ENCODE peak calls at places on chromosome 10, in four cellular contexts. L, R, M and J are unnamed samples.

GRCh38 chr10:86139066-86139657 is 227.4 kb downstream of the GRID1 start:
- DNase-seq in R (peak), M (no peak), L (peak), J (peak)

GRCh38 chr10:132710746-132711617 is 75.0 kb downstream of the NKX6-2 start:
- DNase-seq in L (no peak), M (no peak), R (no peak), J (no peak)

GRCh38 chr10:13056461-13057077 is 43.4 kb upstream of the OPTN start:
- DNase-seq in M (no peak), L (peak), R (peak), J (no peak)

GRCh38 chr10:74021248-74022055 is 23.5 kb downstream of the VCL start:
- DNase-seq in L (no peak), M (no peak), R (peak), J (no peak)

GRCh38 chr10:122655524-122656307 is 43.9 kb downstream of the C10orf120 start:
- DNase-seq in R (no peak), M (no peak), L (no peak), J (no peak)

GRCh38 chr10:13865758-13866491 is 279.2 kb downstream of the PRPF18 start:
- DNase-seq in L (peak), R (no peak), M (no peak), J (no peak)

GRCh38 chr10:74936577-74937445 is 110.4 kb downstream of the KAT6B start:
- DNase-seq in M (no peak), L (no peak), R (no peak), J (no peak)

GRCh38 chr10:105149371-105149871 is 508.3 kb downstream of the SORCS3 start:
- DNase-seq in L (no peak), M (no peak), R (no peak), J (no peak)

GRCh38 chr10:119139464-119140067 is 25.9 kb downstream of the SFXN4 start:
- DNase-seq in R (peak), L (peak), M (no peak), J (peak)

GRCh38 chr10:70441877-70442205 is 360 bp upstream of the NODAL start:
- DNase-seq in M (no peak), R (no peak), L (no peak), J (no peak)

GRCh38 chr10:5625992-5626777 is 40.2 kb downstream of the ASB13 start:
- DNase-seq in L (no peak), R (no peak), M (no peak), J (no peak)

GRCh38 chr10:52644678-52645434 is 127.7 kb downstream of the MBL2 start:
- DNase-seq in L (peak), R (peak), M (no peak), J (peak)

GRCh38 chr10:113438660-113439059 is 114.2 kb upstream of the HABP2 start:
- DNase-seq in L (no peak), M (no peak), R (no peak), J (no peak)

GRCh38 chr10:86846088-86846487 is 89.7 kb downstream of the BMPR1A start:
- DNase-seq in L (no peak), R (no peak), M (no peak), J (no peak)

GRCh38 chr10:3140280-3140679 is 32.3 kb downstream of the PITRM1 start:
- DNase-seq in M (no peak), L (no peak), R (no peak), J (no peak)

GRCh38 chr10:22479419-22479818 is 134.1 kb downstream of the SPAG6 start:
- DNase-seq in M (no peak), R (peak), L (no peak), J (no peak)

GRCh38 chr10:114258274-114258840 is 19.3 kb downstream of the VWA2 start:
- DNase-seq in R (no peak), M (no peak), L (no peak), J (no peak)

GRCh38 chr10:10233256-10233655 is 784.4 kb upstream of the CELF2 start:
- DNase-seq in L (no peak), R (no peak), M (no peak), J (no peak)

GRCh38 chr10:62058896-62059423 is 157.5 kb downstream of the ARID5B start:
- DNase-seq in R (no peak), M (no peak), L (no peak), J (no peak)

GRCh38 chr10:26573674-26574073 is 123.8 kb upstream of the PDSS1 start:
- DNase-seq in R (no peak), L (no peak), M (no peak), J (no peak)

GRCh38 chr10:95391570-95392249 is 100.9 kb upstream of the PDLIM1 start:
- DNase-seq in L (peak), R (peak), M (no peak), J (no peak)

GRCh38 chr10:99945286-99945685 is 64.5 kb downstream of the DNMBP start:
- DNase-seq in M (no peak), R (no peak), L (peak), J (no peak)

GRCh38 chr10:49089789-49090595 is 25.3 kb downstream of the VSTM4 start:
- DNase-seq in R (no peak), L (no peak), M (no peak), J (no peak)

GRCh38 chr10:58531084-58531695 is 18.5 kb downstream of the BICC1 start:
- DNase-seq in L (no peak), R (peak), M (peak), J (peak)

DNA sequence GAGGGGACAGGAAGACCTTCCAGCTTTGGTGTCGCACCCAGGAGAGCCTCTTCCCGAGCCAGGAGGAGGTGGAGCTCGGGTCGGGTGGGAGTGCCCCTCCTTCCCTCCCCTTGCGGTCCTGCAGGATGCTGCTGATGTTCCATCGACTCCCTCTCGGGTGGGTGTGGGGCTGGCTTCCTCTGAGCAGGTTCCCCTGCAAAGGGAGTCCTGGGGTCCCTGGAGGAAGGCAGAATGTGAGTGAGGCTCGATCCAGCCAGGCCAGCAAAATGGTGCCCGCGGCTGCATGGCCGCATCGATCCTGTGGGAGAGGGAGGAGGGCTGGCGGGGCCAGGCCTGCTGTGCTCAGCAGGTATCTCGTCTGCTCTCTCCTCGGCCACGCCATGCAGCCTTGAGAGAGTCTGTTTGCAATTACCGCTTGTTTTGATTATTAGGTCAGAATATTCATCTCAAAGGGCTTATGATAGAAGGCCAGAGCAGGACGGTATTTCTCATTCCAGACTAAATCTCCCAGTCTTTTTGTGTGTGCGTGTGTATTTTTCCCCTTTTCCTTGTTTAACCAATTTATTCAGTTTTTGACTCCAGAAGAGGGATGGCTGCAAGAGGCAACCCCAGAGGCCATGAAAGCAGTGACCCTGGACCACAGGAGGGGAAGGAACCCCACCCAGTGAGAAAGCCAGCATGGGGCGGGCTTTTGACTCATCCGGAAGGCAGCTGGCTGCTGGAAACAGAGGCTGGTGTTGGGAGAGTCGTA is 137.3 kb upstream of the ZMIZ1 start:
- DNase-seq in L (no peak), M (no peak), R (no peak), J (no peak)
- TF ChIP-seq CHD4 in L (no peak), M (no peak), R (no peak), J (no peak)

DNA sequence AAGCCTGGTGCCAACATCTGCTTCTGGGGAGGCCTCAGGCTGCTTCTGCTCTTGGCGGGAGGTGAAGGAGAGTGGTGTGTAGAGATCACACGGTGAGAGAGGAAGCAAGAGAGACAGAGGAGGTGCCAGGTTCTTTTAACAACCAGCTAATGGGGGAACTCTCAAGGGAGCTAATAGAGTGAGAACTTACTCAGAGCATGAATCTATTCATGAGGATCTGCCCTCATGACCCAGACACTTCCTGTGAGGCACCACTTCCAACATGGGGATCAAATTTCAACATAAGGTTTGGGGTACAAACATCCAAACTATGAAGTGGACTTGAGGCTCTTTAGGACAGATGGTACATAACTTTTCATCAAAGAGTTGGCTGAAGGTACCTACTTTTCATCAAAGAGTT is 5.1 kb upstream of the ZNF32 start:
- DNase-seq in M (no peak), R (no peak), L (no peak), J (no peak)
- TF ChIP-seq CHD4 in M (no peak), R (no peak), L (no peak), J (no peak)

GRCh38 chr10:69351589-69351988 is 65.1 kb downstream of the TACR2 start:
- DNase-seq in R (no peak), M (no peak), L (no peak), J (no peak)

GRCh38 chr10:69346776-69347175 is 68.5 kb downstream of the HK1 start:
- DNase-seq in M (no peak), L (no peak), R (no peak), J (no peak)

GRCh38 chr10:69349542-69349888 is 67.2 kb downstream of the TACR2 start:
- DNase-seq in R (no peak), L (no peak), M (no peak), J (no peak)

GRCh38 chr10:69345890-69346474 is 67.7 kb downstream of the HK1 start:
- DNase-seq in L (no peak), R (no peak), M (no peak), J (no peak)

GRCh38 chr10:69348824-69349541 is 67.7 kb downstream of the TACR2 start:
- DNase-seq in L (peak), R (no peak), M (no peak), J (no peak)
- TF ChIP-seq CHD4 in L (no peak), R (no peak), M (no peak), J (no peak)

GRCh38 chr10:103669944-103670343 is 176.4 kb downstream of the NEURL1 start:
- DNase-seq in L (no peak), R (no peak), M (no peak), J (no peak)
- TF ChIP-seq CHD4 in L (no peak), R (no peak), M (no peak), J (no peak)

DNA sequence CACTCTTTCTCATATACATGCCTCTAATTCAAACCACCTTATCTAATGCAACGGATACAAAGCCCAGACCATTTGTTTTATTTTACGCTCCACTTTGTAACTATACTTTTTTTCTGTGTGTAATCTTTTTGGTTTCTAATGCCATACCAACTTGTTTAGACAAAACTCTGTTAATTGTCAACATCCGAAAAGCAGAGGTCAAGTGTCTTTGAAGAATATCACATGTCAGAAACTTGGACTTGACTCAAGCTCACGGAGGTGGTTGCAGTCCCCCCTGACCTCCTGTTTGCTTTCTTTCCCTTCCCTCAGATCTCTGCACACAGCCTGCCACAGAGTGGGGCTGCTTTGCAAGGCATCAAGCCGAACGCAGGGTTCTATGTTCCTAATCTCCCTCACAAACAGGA is 698.9 kb downstream of the PARD3 start:
- DNase-seq in L (no peak), R (no peak), M (no peak), J (peak)
- TF ChIP-seq CHD4 in L (no peak), R (no peak), M (no peak), J (no peak)

GRCh38 chr10:923844-924523 is 7.5 kb downstream of the LARP4B start:
- DNase-seq in R (no peak), M (no peak), L (no peak), J (no peak)

GRCh38 chr10:924524-924859 is 7.0 kb downstream of the LARP4B start:
- DNase-seq in R (no peak), L (no peak), M (no peak), J (no peak)

GRCh38 chr10:929965-930364 is 1.5 kb downstream of the LARP4B start:
- DNase-seq in M (no peak), L (no peak), R (no peak), J (no peak)

GRCh38 chr10:926075-926698 is 5.3 kb downstream of the LARP4B start:
- DNase-seq in M (no peak), L (no peak), R (no peak), J (no peak)

DNA sequence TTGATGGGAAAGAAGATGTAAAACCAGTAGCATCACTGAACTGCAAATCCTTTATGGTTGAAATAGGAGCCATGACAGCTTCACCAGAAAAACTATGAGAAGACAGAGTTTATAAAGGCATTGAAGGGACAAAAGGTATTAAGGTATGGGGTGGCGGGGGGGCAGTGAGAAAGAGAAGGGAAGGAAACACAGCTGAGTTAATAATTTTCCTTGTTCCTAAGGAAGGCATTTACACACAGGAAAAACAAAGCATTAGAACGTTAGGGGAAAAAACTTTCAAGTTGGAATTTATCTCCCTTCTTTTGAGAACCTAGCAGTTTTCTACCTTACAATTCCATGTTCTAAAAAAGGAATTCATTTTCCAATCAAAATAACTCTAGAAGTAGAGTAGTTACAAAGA is 4.4 kb downstream of the LARP4B start:
- DNase-seq in L (no peak), M (no peak), R (no peak), J (no peak)
- TF ChIP-seq CHD4 in L (no peak), M (no peak), R (no peak), J (no peak)

GRCh38 chr10:124561206-124561605 is 99.6 kb downstream of the LHPP start:
- DNase-seq in M (no peak), R (no peak), L (no peak), J (no peak)
- TF ChIP-seq CHD4 in M (no peak), R (no peak), L (no peak), J (no peak)

DNA sequence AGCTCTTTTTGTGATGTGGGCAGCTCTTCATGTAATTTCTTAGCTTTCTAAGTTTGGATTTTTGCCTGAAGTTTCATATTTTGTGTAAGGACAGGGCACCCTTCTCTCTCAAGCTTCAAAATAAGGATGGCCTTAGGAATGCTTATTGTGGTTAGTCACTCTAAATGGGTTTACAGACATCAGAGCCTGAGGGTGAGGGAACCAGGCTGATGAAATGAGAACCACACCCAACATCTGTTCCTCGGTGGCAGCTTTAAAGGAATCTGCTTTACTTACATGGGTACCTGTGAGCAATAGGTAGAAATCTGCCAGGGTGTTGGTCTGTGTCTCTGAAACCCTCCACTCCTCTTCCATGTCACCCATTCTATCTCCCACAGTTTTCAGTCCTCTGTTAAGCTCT is 174.3 kb downstream of the EMX2 start:
- DNase-seq in M (no peak), R (no peak), L (no peak), J (no peak)
- TF ChIP-seq CHD4 in M (no peak), R (no peak), L (no peak), J (no peak)

DNA sequence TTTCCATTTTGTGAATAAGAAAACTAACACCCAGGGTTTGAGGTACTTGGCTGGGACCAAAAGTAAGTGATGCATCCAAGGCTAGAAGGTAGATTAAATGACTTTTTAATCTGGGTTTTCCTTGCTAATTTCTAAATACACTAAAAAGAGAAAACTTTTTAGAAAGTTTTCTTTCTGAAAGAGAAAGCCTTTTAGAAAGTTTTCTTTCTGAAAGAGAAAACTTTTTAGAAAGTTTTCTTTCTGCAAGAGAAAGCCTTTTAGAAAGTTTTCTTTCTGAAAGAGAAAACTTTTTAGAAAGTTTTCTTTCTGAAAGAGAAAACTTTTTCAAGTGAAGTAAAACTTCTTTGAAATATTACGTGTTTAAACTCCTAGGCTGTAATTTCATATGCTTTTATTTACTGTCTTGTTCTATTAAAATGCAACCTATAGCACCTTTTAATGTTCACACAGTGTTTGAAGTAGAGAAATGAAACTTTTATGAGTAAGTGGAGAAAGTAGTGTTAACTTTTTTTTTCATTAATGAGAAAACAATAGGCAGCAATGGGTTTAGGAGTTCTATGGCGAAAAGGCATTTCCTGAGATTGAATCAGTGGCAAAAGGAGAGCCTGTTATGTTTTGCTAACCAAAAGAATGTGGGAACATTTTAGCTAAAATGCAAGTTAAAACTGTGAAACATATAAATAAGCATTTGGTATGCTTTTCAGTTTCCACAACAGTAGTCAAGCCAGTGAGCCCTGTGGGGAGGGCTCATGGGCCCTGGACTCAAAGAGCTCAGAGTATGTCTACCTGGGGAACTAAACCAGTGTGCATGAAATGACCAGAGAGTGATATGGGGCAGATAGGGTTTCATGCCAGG is 103.7 kb downstream of the RBM20 start:
- DNase-seq in L (no peak), R (no peak), M (no peak), J (no peak)
- TF ChIP-seq CHD4 in L (no peak), R (no peak), M (no peak), J (no peak)